ENCODE peak calls at places on chromosomes 1 and 21, in nine cellular contexts. O is NB4, W is body of pancreas, N is A549, B is uterus, A is stomach, S is HCT116, L is GM12878, G is thyroid gland. E is an unnamed sample.

GRCh38 chr1:235504122-235504493 is at the start of gene B3GALNT2:
- DNase-seq in N (peak; percentile 40), W (no peak), B (no peak), G (no peak), O (no peak), L (no peak), S (no peak), A (no peak), E (no peak)

GRCh38 chr21:31182231-31183129 is 144.2 kb upstream of the KRTAP19-8 start:
- DNase-seq in O (no peak), G (no peak), N (no peak), L (no peak), S (no peak), A (no peak), W (no peak), B (no peak), E (no peak)

GRCh38 chr21:45574081-45574501 is 31.9 kb upstream of the SLC19A1 start:
- DNase-seq in B (no peak), A (no peak), W (no peak), O (no peak), N (no peak), L (no peak), G (no peak), S (no peak), E (no peak)

GRCh38 chr1:64474133-64474532 is 4.2 kb downstream of the CACHD1 start:
- DNase-seq in A (no peak), G (no peak), S (no peak), W (no peak), O (no peak), L (no peak), B (no peak), N (no peak), E (no peak)

GRCh38 chr1:86703696-86704455 is 500 bp upstream of the SH3GLB1 start:
- DNase-seq in A (no peak), N (no peak), B (no peak), O (no peak), G (no peak), L (peak; percentile 39), S (no peak), W (no peak), E (no peak)

GRCh38 chr1:63731117-63732043 is 42.4 kb upstream of the ROR1 start:
- DNase-seq in O (no peak), N (peak; percentile 76), A (no peak), G (no peak), L (no peak), B (no peak), W (no peak), S (peak; percentile 81), E (peak; percentile 47)

GRCh38 chr1:73593379-73593778 is 604.6 kb downstream of the LRRIQ3 start:
- DNase-seq in A (peak; percentile 50), N (no peak), W (peak; percentile 45), S (no peak), B (no peak), L (no peak), O (peak; percentile 13), G (peak; percentile 65), E (peak; percentile 16)

GRCh38 chr1:23194119-23194984 is 22.9 kb downstream of the HTR1D start:
- DNase-seq in W (no peak), G (no peak), N (peak; percentile 75), S (no peak), A (no peak), O (no peak), B (no peak), L (no peak), E (peak; percentile 48)

DNA sequence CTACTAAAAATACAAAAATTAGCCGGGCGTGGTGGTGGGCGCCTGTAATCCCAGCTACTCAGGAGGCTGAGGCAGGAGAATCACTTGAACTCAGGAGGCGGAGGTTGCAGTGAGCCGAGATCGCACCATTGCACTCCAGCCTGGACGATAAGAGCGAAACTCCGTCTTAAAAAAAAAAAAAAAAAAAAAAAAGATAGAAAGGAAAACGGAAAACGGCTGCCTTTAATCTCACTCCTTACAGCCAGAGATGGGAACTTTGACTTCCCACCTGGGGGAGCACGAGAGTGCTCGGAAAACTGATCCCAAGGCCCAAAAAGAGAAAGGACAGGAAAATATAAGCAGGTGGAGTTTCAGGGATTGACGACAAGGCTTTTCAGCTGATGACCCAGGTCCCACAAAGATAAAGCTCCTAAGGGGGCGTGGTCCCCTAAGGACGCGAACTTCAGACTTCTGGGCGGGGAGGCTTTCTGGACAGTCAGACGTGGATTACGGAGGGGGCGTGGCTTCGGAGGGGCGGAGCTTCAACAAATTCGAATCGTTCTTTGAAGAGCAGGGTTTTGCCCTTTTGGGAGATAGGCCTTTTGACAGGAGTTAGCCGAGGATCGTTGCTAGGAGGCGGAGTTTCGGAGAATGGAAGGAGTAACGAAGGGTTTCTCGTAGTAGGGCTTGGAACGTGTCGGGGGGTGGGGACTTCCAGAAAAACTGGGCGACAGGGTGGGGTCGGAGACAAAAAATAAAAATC is 966 bp upstream of the CKS1B start:
- DNase-seq in G (peak; percentile 98), N (peak; percentile 88), W (peak; percentile 98), B (peak; percentile 99), L (peak; percentile 91), A (peak; percentile 98), O (peak; percentile 95), S (peak; percentile 97), E (peak; percentile 58)
- TF ChIP-seq POLR2A in G (no peak), N (peak; percentile 23), W (peak; percentile 60), B (peak; percentile 84), L (peak; percentile 57), A (no peak), O (peak; percentile 20), S (no peak), E (peak; percentile 53)

GRCh38 chr1:20478072-20478660 is 7.8 kb downstream of the CAMK2N1 start:
- DNase-seq in S (no peak), G (no peak), W (no peak), O (no peak), L (no peak), B (no peak), N (no peak), A (no peak), E (no peak)

GRCh38 chr1:20477355-20478071 is 8.5 kb downstream of the CAMK2N1 start:
- DNase-seq in G (no peak), W (no peak), A (no peak), O (no peak), S (no peak), L (no peak), N (no peak), B (no peak), E (no peak)

GRCh38 chr1:20475002-20475401 is 11.0 kb downstream of the CAMK2N1 start:
- DNase-seq in O (no peak), W (no peak), A (no peak), L (no peak), G (no peak), B (no peak), N (no peak), S (no peak), E (no peak)

GRCh38 chr1:20474333-20474975 is 11.6 kb downstream of the CAMK2N1 start:
- DNase-seq in B (no peak), N (no peak), S (no peak), G (no peak), W (no peak), O (no peak), A (no peak), L (no peak), E (no peak)

DNA sequence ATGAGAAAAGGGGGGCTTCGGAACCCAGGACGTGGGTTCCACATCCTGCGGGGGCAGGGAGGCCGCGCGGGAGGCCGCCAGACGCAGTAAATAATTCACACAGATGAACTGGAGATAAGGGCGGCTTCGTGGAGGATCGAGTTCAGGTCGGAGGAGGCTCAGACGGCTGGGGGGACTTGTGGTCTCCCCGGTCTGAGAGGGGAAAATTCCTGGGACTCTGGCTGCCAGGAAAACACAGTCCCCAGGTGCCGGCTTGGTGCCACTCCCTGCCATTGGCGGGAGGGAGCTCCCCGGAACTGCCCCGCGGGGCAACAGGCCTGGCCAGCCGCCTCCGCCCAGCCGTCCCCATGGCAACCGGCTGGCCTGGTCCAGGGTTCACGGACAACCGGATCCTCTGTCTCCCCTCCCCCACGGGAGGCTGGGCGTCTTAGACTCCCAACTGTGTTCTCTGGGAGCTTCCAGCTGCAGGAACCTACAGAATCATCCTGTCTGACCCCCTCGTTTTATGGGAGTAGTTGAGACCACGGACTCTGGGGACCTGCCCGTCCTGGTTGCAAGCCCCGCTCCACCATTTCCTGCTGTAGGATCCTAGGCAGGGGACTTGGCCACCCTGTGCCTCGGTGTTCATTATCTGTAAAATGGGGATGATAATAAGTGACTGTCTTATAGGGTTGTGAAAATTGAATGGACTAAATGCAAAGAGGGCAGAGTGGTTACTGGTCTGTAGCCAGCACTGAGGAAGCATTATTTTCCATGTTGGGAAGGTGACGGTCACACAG is 9.6 kb downstream of the CAMK2N1 start:
- DNase-seq in G (no peak), O (no peak), L (no peak), B (no peak), S (no peak), A (peak; percentile 67), N (peak; percentile 47), W (peak; percentile 57), E (peak; percentile 74)
- TF ChIP-seq POLR2A in G (no peak), O (no peak), L (no peak), B (no peak), S (no peak), A (no peak), N (no peak), W (no peak), E (no peak)

GRCh38 chr1:2586154-2587070 is at the start of gene PRXL2B:
- DNase-seq in O (peak; percentile 98), N (peak; percentile 89), B (peak; percentile 99), W (peak; percentile 99), S (peak; percentile 94), G (peak; percentile 100), L (peak; percentile 83), A (peak; percentile 99), E (peak; percentile 97)
- TF ChIP-seq POLR2A in O (peak; percentile 59), N (peak; percentile 69), B (peak; percentile 94), W (peak; percentile 72), S (peak; percentile 27), G (peak; percentile 64), L (peak; percentile 82), A (no peak), E (peak; percentile 46)

GRCh38 chr1:47912756-47913155 is 84.4 kb downstream of the TRABD2B start:
- DNase-seq in O (no peak), B (no peak), G (no peak), N (no peak), A (no peak), L (no peak), W (no peak), S (no peak), E (no peak)

GRCh38 chr1:47914218-47914937 is 82.8 kb downstream of the TRABD2B start:
- DNase-seq in L (no peak), G (no peak), N (no peak), O (no peak), S (no peak), B (no peak), A (no peak), W (no peak), E (no peak)

GRCh38 chr1:47911892-47912291 is 85.3 kb downstream of the TRABD2B start:
- DNase-seq in G (no peak), B (no peak), N (no peak), W (no peak), L (no peak), S (no peak), O (no peak), A (no peak), E (no peak)

GRCh38 chr1:47914952-47915676 is 82.1 kb downstream of the TRABD2B start:
- DNase-seq in N (no peak), O (no peak), B (no peak), S (no peak), L (no peak), A (no peak), G (no peak), W (no peak), E (no peak)

DNA sequence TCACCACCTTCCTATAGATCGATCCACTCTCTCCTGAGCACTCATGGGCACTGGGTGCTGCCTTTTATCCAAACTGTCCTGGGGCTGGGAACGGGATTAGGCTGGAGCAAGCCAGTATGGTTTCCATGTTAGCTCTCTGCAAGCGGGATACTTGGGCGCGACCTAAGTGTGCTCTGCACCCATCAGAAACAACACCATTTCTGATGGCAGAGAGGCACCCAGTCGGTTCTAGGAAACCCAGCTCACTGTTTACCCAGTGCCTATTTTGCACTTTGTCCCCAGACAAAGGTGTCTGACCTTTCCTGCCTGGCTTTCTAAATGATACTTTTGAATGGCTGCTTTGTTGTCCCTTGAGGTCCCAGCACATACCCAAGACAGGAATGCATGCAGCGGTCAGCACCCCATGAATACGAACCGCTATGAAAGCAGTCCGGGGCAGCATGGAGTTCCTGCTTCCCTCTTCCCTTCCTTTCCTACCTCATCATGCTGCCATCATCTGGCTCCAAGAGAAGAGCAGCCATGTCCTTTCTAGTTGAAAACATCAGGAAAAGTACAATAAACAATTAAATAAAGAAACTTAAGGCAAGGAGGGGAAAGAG is 83.9 kb downstream of the TRABD2B start:
- DNase-seq in N (no peak), W (no peak), S (no peak), A (no peak), O (no peak), G (no peak), B (no peak), L (no peak), E (no peak)
- TF ChIP-seq POLR2A in N (no peak), W (no peak), S (no peak), A (no peak), O (no peak), G (no peak), B (no peak), L (no peak), E (no peak)